ENCODE peak calls at places on chromosomes 12 and 14, in ten cellular contexts. B is A549, F is breast epithelium, J is esophagus squamous epithelium, K is lower leg skin, T is IMR-90, I is heart left ventricle, Z is adrenal gland, L is Peyer's patch, R is gastrocnemius medialis. W is an unnamed sample.

GRCh38 chr14:95196268-95196667 is 38.9 kb upstream of the DICER1 start:
- DNase-seq in B (peak), F (no peak), J (no peak), K (no peak), T (no peak), I (no peak), Z (no peak), L (no peak), R (no peak), W (no peak)

GRCh38 chr12:132534076-132534475 is 44.1 kb downstream of the FBRSL1 start:
- DNase-seq in B (no peak), F (no peak), J (no peak), K (no peak), T (no peak), I (no peak), Z (no peak), L (no peak), R (no peak), W (no peak)

GRCh38 chr14:95520346-95520745 is 3.9 kb upstream of the SYNE3 start:
- DNase-seq in B (no peak), F (no peak), J (no peak), K (peak), T (no peak), I (peak), Z (peak), L (peak), R (no peak), W (no peak)

GRCh38 chr12:10941916-10942607 is 3.0 kb upstream of the TAS2R14 start:
- DNase-seq in B (no peak), F (no peak), J (no peak), K (no peak), T (no peak), I (no peak), Z (no peak), L (no peak), R (no peak), W (no peak)

GRCh38 chr12:95169368-95169767 is 47.9 kb downstream of the FGD6 start:
- DNase-seq in B (peak), F (no peak), J (no peak), K (no peak), T (peak), I (no peak), Z (peak), L (peak), R (no peak), W (no peak)

GRCh38 chr14:102774391-102775153 is 2.7 kb upstream of the TRAF3 start:
- DNase-seq in B (peak), F (no peak), J (no peak), K (no peak), T (peak), I (peak), Z (peak), L (peak), R (peak), W (peak)

GRCh38 chr12:110555509-110556406 is 27.4 kb downstream of the PPTC7 start:
- DNase-seq in B (no peak), F (no peak), J (no peak), K (no peak), T (peak), I (no peak), Z (no peak), L (no peak), R (no peak), W (no peak)

GRCh38 chr14:57008534-57008933 is 198.3 kb upstream of the OTX2 start:
- DNase-seq in B (no peak), F (no peak), J (no peak), K (no peak), T (no peak), I (no peak), Z (no peak), L (no peak), R (no peak), W (no peak)

GRCh38 chr14:98114122-98114895 is 1157.7 kb downstream of the BCL11B start:
- DNase-seq in B (no peak), F (no peak), J (no peak), K (no peak), T (no peak), I (no peak), Z (no peak), L (no peak), R (no peak), W (no peak)

GRCh38 chr14:102668291-102668873 is 75.9 kb downstream of the RCOR1 start:
- DNase-seq in B (no peak), F (no peak), J (no peak), K (no peak), T (no peak), I (no peak), Z (no peak), L (no peak), R (no peak), W (no peak)

GRCh38 chr12:7884687-7885086 is 12.0 kb upstream of the SLC2A14 start:
- DNase-seq in B (no peak), F (no peak), J (no peak), K (no peak), T (no peak), I (no peak), Z (no peak), L (no peak), R (no peak), W (no peak)

DNA sequence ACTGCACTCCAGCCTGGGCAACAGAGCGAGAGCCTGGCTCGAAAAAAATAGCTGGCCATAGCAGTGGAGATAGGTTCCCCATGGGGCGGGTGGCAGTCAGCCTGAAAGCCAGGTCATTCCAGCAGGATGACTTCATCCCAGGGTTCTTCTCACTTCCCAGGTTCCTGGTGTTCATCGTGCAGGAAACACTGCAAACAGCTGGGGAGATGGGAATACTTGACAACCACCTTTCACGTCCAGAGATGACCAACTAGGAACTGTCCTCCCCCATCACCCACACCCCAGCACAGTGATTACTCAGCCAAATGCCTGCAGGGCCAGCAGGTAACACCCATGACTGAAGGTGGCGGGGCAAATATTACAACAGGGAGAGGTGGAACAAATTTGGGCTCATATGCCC is 1.7 kb downstream of the VSIG10 start:
- DNase-seq in B (peak), F (no peak), J (no peak), K (no peak), T (peak), I (no peak), Z (no peak), L (peak), R (no peak), W (peak)
- TF ChIP-seq POLR2A in B (no peak), F (no peak), J (no peak), K (no peak), T (no peak), I (no peak), Z (no peak), L (no peak), R (no peak), W (no peak)

GRCh38 chr12:12930633-12931032 is 21.3 kb downstream of the GPRC5D start:
- DNase-seq in B (no peak), F (no peak), J (no peak), K (no peak), T (no peak), I (no peak), Z (no peak), L (no peak), R (no peak), W (no peak)

GRCh38 chr12:12926571-12927071 is 25.3 kb downstream of the GPRC5D start:
- DNase-seq in B (no peak), F (no peak), J (no peak), K (peak), T (no peak), I (no peak), Z (no peak), L (no peak), R (no peak), W (no peak)

GRCh38 chr12:12929696-12930095 is 22.3 kb downstream of the GPRC5D start:
- DNase-seq in B (no peak), F (no peak), J (no peak), K (peak), T (no peak), I (no peak), Z (no peak), L (no peak), R (no peak), W (no peak)

GRCh38 chr12:12925383-12925782 is 26.6 kb downstream of the GPRC5D start:
- DNase-seq in B (no peak), F (no peak), J (no peak), K (no peak), T (no peak), I (no peak), Z (no peak), L (no peak), R (no peak), W (no peak)

DNA sequence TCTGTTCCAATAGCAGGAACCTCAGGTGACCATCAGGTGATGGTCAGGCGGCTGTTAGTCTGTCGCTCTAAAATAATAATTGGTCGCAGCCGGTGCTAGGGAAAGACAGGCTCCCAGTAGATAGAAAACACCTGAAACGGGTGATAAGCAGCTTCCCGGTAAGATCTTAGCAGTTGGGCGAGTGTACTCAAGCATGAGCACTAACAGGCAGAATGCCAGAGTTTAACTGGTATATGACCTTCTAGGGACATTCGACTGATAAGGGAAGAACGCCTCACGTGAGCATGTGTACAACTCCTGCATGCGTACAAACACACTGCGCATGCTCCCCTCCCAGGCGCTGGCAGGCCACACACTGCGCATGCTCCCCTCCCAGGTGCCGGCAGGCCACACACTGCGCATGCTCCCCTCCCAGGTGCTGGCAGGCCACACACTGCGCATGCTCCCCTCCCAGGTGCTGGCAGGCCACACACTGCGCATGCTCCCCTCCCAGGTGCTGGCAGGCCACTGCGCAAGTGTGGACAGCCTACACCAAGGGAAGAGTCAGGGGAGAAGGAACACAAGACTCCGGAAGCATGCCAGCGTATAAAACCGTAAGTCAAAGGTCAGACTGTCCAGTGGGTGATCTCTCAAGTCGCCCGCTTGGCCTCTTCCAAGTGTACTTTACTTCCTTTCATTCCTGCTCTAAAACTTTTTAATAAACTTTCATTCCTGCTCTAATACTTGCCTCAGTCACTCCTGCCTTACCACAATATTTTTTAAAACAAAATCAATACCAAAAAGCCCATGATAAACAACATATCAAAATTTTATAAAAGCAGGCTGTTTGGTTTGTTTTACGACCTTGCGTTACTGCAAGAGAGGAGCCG is 24.5 kb downstream of the GPRC5D start:
- DNase-seq in B (peak), F (peak), J (no peak), K (peak), T (peak), I (peak), Z (peak), L (peak), R (no peak), W (peak)
- TF ChIP-seq POLR2A in B (peak), F (no peak), J (no peak), K (no peak), T (no peak), I (no peak), Z (peak), L (peak), R (no peak), W (peak)

GRCh38 chr12:124764451-124764850 is 99.2 kb downstream of the SCARB1 start:
- DNase-seq in B (no peak), F (no peak), J (no peak), K (no peak), T (peak), I (no peak), Z (peak), L (peak), R (no peak), W (peak)
- TF ChIP-seq POLR2A in B (no peak), F (no peak), J (no peak), K (no peak), T (no peak), I (no peak), Z (no peak), L (no peak), R (no peak), W (no peak)

GRCh38 chr14:34035177-34035933 is 84.5 kb upstream of the EGLN3 start:
- DNase-seq in B (no peak), F (no peak), J (no peak), K (no peak), T (no peak), I (peak), Z (no peak), L (peak), R (no peak), W (no peak)
- TF ChIP-seq POLR2A in B (no peak), F (no peak), J (no peak), K (no peak), T (no peak), I (no peak), Z (no peak), L (no peak), R (no peak), W (no peak)

DNA sequence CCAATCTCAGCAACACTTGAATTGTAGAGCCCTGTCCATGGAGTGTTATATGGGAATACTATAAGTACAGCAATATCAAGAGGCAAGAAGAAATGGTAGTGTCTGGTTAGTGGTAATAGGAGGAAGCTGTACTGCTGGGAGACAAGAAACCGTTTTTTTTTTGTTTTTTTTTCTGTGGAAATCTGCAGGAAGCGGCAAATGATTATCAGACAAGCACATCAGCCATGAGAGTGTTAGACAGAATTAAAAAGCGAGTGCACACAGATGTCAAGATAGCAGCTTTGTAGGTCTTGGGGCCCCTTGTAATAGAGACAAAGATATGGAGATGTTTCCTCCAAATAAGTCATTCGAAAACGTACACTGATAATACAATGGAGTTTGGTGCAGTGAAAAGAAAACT is 6.7 kb downstream of the TESPA1 start:
- DNase-seq in B (no peak), F (no peak), J (no peak), K (no peak), T (no peak), I (no peak), Z (no peak), L (no peak), R (no peak), W (no peak)
- TF ChIP-seq POLR2A in B (no peak), F (no peak), J (no peak), K (no peak), T (no peak), I (no peak), Z (no peak), L (no peak), R (no peak), W (no peak)

DNA sequence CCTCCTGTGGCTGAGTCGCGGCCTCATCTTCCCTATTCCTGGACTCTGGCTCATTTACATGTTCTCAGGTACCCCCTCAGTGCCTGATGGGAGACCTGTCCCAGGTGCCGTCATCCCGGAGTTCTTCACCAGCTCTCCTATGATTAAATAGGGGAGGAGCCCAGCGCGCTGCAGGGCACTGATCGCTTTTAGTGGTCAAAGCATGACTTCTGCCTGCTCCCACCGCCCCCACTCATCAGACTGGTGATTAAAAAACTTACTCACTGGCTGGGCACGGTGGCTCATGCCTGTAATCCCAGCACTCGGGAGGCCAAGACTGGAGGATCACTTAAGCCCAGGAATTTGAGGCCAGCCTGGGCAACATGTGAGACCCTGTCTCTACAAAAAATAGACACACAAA is 85.9 kb downstream of the FOXN4 start:
- DNase-seq in B (no peak), F (no peak), J (no peak), K (no peak), T (no peak), I (no peak), Z (no peak), L (no peak), R (no peak), W (no peak)
- TF ChIP-seq POLR2A in B (no peak), F (no peak), J (no peak), K (no peak), T (no peak), I (no peak), Z (no peak), L (no peak), R (no peak), W (no peak)

DNA sequence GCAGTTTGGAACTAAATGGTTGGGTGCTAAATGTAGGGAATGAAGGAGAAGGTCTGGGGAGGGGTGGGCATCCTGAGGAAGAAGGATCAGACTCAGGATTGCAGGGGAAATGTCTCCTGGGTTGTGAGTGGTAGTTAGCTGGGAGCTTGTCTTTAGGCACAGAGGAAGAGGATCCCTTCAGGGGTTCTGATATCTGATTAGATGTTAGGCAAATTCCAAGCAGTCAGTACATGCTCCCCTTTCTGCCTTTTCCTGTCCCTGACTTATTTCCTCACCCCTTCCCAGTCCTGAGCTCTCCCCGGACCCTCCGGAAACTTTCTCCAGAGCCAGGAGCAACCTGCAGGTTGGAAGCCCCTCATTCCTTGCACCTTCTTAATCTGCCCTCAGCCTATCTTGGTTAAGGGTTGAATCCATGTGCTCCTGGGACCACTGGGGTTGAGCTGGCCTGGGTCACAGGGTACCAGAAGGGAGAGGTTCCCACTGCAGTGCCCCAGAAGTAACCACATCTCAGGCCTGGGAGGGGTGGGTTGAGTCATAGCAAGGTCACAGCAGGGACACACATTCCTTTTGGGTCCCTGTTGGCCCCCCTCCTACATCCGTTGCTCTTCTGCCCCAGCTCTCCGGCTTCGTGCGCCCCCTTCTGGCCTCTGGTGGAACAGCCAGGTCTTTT is 1.6 kb downstream of the IGFBP6 start:
- DNase-seq in B (peak), F (peak), J (no peak), K (peak), T (peak), I (peak), Z (peak), L (peak), R (peak), W (peak)
- TF ChIP-seq POLR2A in B (peak), F (no peak), J (no peak), K (no peak), T (peak), I (no peak), Z (no peak), L (no peak), R (no peak), W (no peak)

DNA sequence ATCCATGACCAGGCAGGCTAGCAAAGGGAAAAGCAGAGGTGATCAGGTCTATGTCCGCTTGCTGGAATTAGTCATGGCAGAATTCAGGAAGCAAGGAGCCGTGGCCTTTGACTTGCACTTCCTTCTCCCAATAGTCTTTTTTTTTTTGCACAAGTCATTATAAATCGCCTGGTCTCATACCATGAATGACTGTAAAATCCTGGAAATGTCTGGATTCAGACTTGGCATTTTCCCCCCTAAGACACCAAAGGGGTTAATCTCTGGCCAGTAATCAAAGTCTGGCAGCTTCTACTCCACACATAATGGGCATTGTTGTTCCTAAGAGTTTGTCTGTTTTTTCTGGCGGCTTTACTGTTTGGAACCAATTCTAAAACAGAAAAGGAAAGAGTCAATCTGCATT is 157.6 kb downstream of the BTG1 start:
- DNase-seq in B (no peak), F (no peak), J (no peak), K (no peak), T (no peak), I (no peak), Z (peak), L (no peak), R (no peak), W (no peak)
- TF ChIP-seq POLR2A in B (no peak), F (no peak), J (no peak), K (no peak), T (no peak), I (no peak), Z (no peak), L (no peak), R (no peak), W (no peak)

DNA sequence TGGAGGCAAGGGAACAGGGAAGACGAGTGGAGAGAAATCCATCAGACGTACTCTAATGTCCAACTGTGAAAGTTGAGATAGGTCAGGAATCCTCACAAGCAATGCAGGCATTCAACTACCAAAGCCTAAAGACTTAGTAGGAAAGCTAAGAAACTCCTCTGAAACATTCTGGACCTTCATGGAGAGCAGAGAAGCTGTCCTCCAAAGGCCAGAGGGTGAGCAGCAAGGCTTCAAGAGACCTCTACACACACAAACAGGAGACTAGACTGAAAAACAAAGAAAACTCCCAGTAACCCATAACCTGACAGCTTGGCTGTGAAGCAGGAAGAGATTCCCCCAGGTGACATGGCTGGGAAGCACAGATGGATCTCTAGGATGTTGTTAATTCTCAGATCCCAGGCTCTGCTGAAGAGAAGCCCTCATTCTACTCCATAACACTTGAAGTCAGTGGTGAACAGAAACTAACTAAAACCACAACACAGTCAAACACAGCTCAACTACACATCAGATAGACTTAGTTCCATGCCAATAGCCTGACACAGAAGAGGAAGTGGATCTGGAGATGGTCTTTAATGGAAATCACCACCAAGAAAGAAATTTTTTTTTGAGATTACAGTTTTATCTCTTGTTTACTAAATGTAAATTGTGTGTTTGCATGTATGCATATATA is 23.2 kb upstream of the LYZ start:
- DNase-seq in B (no peak), F (no peak), J (no peak), K (no peak), T (no peak), I (no peak), Z (no peak), L (no peak), R (no peak), W (no peak)
- TF ChIP-seq POLR2A in B (no peak), F (no peak), J (no peak), K (no peak), T (no peak), I (no peak), Z (no peak), L (no peak), R (no peak), W (no peak)

DNA sequence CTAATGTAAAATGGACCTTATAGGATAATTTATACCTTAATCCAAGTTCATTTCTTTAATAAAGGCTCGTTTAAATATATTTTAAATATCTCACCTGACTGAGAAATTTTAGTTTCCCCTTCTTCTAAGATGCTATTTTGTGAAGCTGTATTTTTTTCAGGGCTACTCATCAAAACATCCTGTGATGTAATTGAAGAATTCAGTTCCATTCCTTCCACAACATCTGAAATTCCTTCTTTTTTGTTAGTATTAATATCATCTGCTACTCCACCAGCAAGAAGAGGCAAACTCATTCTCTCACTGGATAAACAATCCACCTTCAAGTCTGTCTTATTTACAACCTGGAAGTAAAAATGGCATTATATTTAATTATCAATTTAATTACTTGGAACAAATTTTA is 22.5 kb downstream of the LGALS3 start:
- DNase-seq in B (no peak), F (no peak), J (no peak), K (no peak), T (peak), I (no peak), Z (no peak), L (no peak), R (no peak), W (no peak)
- TF ChIP-seq POLR2A in B (no peak), F (no peak), J (no peak), K (no peak), T (no peak), I (no peak), Z (no peak), L (no peak), R (no peak), W (no peak)

W was measured in body of pancreas.